ENCODE peak calls at places on chromosome 3, in six cellular contexts. P is HS-27A, X is GM10248, O is colonic mucosa, Q is skeletal muscle cell, M is GM03348. N is an unnamed sample.
A peak's percentile ranks its signal among the peaks of the same experiment; 100 is the strongest.

GRCh38 chr3:151971814-151972579 is 98.6 kb downstream of the SUCNR1 start:
- DNase-seq in P (no peak), X (no peak), O (peak; percentile 49), Q (no peak), M (no peak), N (no peak)

GRCh38 chr3:127822166-127822835 is at the start of gene MGLL:
- DNase-seq in P (no peak), X (no peak), O (peak; percentile 66), Q (no peak), M (peak; percentile 84), N (no peak)

GRCh38 chr3:190321789-190322603 is at the start of gene CLDN1:
- DNase-seq in P (no peak), X (peak; percentile 83), O (peak; percentile 84), Q (no peak), M (peak; percentile 92), N (peak; percentile 78)

GRCh38 chr3:37934631-37935289 is 55.8 kb upstream of the VILL start:
- DNase-seq in P (no peak), X (no peak), O (no peak), Q (peak; percentile 16), M (no peak), N (no peak)

GRCh38 chr3:128235207-128235933 is 82.1 kb downstream of the EEFSEC start:
- DNase-seq in P (no peak), X (no peak), O (no peak), Q (no peak), M (no peak), N (no peak)

GRCh38 chr3:100482181-100482580 is 10.2 kb upstream of the TMEM45A start:
- DNase-seq in P (no peak), X (no peak), O (no peak), Q (no peak), M (no peak), N (no peak)

GRCh38 chr3:139745831-139746230 is 68.1 kb upstream of the NMNAT3 start:
- DNase-seq in P (no peak), X (no peak), O (no peak), Q (peak; percentile 38), M (no peak), N (no peak)

GRCh38 chr3:4493931-4494806 is 1.0 kb downstream of the ITPR1 start:
- DNase-seq in P (no peak), X (no peak), O (peak; percentile 30), Q (no peak), M (peak; percentile 47), N (peak; percentile 50)

GRCh38 chr3:95923496-95924210 is 890.7 kb upstream of the EPHA6 start:
- DNase-seq in P (peak; percentile 26), X (no peak), O (peak; percentile 53), Q (peak; percentile 92), M (peak; percentile 82), N (peak; percentile 65)

GRCh38 chr3:58388550-58389061 is 45.0 kb downstream of the PDHB start:
- DNase-seq in P (no peak), X (no peak), O (no peak), Q (peak; percentile 59), M (peak; percentile 81), N (no peak)

GRCh38 chr3:191217331-191217730 is 18.3 kb downstream of the OSTN start:
- DNase-seq in P (no peak), X (no peak), O (no peak), Q (peak; percentile 31), M (peak; percentile 18), N (no peak)

GRCh38 chr3:96970211-96970610 is 155.8 kb downstream of the EPHA6 start:
- DNase-seq in P (no peak), X (no peak), O (no peak), Q (no peak), M (no peak), N (no peak)

GRCh38 chr3:188819939-188820338 is 351.8 kb upstream of the TPRG1 start:
- DNase-seq in P (no peak), X (no peak), O (no peak), Q (peak; percentile 58), M (peak; percentile 62), N (no peak)

GRCh38 chr3:46186856-46187700 is 21.0 kb downstream of the CCR1 start:
- DNase-seq in P (no peak), X (peak; percentile 67), O (no peak), Q (no peak), M (no peak), N (no peak)

GRCh38 chr3:69330891-69331400 is 54.9 kb downstream of the FRMD4B start:
- DNase-seq in P (no peak), X (no peak), O (no peak), Q (no peak), M (no peak), N (no peak)

GRCh38 chr3:72722930-72723726 is 125.1 kb downstream of the SHQ1 start:
- DNase-seq in P (peak; percentile 59), X (peak; percentile 30), O (peak; percentile 62), Q (peak; percentile 32), M (peak; percentile 21), N (no peak)

GRCh38 chr3:188208751-188209433 is 54.9 kb downstream of the LPP start:
- DNase-seq in P (no peak), X (no peak), O (no peak), Q (peak; percentile 65), M (peak; percentile 11), N (no peak)

GRCh38 chr3:194250104-194251002 is 100.8 kb downstream of the CPN2 start:
- DNase-seq in P (no peak), X (no peak), O (peak; percentile 75), Q (no peak), M (peak; percentile 77), N (no peak)

GRCh38 chr3:150589759-150590158 is 13.4 kb upstream of the SELENOT start:
- DNase-seq in P (no peak), X (no peak), O (no peak), Q (no peak), M (peak; percentile 5), N (peak; percentile 35)

GRCh38 chr3:123505820-123506219 is 56.9 kb upstream of the ADCY5 start:
- DNase-seq in P (no peak), X (no peak), O (no peak), Q (no peak), M (no peak), N (no peak)

GRCh38 chr3:172086071-172086470 is 46.7 kb downstream of the FNDC3B start:
- DNase-seq in P (no peak), X (no peak), O (no peak), Q (no peak), M (no peak), N (no peak)

GRCh38 chr3:30476373-30477082 is 129.9 kb upstream of the TGFBR2 start:
- DNase-seq in P (no peak), X (no peak), O (no peak), Q (no peak), M (peak; percentile 27), N (no peak)

GRCh38 chr3:32334675-32335074 is 57.0 kb upstream of the CMTM7 start:
- DNase-seq in P (no peak), X (peak; percentile 52), O (no peak), Q (no peak), M (no peak), N (no peak)

GRCh38 chr3:10772230-10773161 is 43.5 kb upstream of the SLC6A11 start:
- DNase-seq in P (no peak), X (no peak), O (peak; percentile 9), Q (no peak), M (no peak), N (no peak)

GRCh38 chr3:10142707-10143560 is 1.4 kb downstream of the VHL start:
- DNase-seq in P (no peak), X (peak; percentile 30), O (no peak), Q (no peak), M (no peak), N (peak; percentile 56)

GRCh38 chr3:48492461-48493202 is 11.3 kb downstream of the SHISA5 start:
- DNase-seq in P (no peak), X (peak; percentile 48), O (no peak), Q (no peak), M (no peak), N (no peak)

GRCh38 chr3:167493240-167493639 is 19.4 kb upstream of the SERPINI2 start:
- DNase-seq in P (no peak), X (no peak), O (no peak), Q (no peak), M (no peak), N (peak; percentile 3)

GRCh38 chr3:31066999-31067398 is 172.5 kb upstream of the GADL1 start:
- DNase-seq in P (peak; percentile 15), X (no peak), O (no peak), Q (peak; percentile 92), M (peak; percentile 72), N (no peak)

GRCh38 chr3:156547637-156548036 is 7.3 kb downstream of the SSR3 start:
- DNase-seq in P (no peak), X (no peak), O (no peak), Q (no peak), M (no peak), N (no peak)